ENCODE peak calls at places on chromosomes 16 and 17, in four cellular contexts. I, Z, G and F are unnamed samples.

GRCh38 chr17:49862781-49863331 is 15.0 kb upstream of the TAC4 start:
- DNase-seq in Z (peak), G (no peak), I (no peak), F (no peak)

GRCh38 chr16:8568231-8568617 is 22.1 kb downstream of the TMEM114 start:
- DNase-seq in G (no peak), I (no peak), Z (no peak), F (no peak)

GRCh38 chr16:67675579-67675935 is 8.9 kb downstream of the C16orf86 start:
- DNase-seq in Z (no peak), G (no peak), I (no peak), F (no peak)

GRCh38 chr17:83151442-83152220 is 72.2 kb downstream of the METRNL start:
- DNase-seq in I (no peak), Z (peak), G (no peak), F (no peak)

GRCh38 chr16:82657239-82657638 is 30.5 kb downstream of the CDH13 start:
- DNase-seq in Z (no peak), G (no peak), I (no peak), F (no peak)

GRCh38 chr17:83014297-83014696 is 65.1 kb upstream of the METRNL start:
- DNase-seq in Z (peak), G (no peak), I (no peak), F (no peak)

GRCh38 chr17:76909971-76910760 is 42.0 kb downstream of the MGAT5B start:
- DNase-seq in Z (peak), I (no peak), G (peak), F (no peak)

GRCh38 chr16:71637398-71637797 is 11.4 kb downstream of the MARVELD3 start:
- DNase-seq in Z (peak), I (no peak), G (no peak), F (no peak)

GRCh38 chr16:68257906-68258800 is 6.2 kb upstream of the SLC7A6 start:
- DNase-seq in G (no peak), Z (peak), I (no peak), F (no peak)

GRCh38 chr16:30491744-30492308 is 19.3 kb downstream of the ITGAL start:
- DNase-seq in Z (no peak), G (no peak), I (no peak), F (peak)

GRCh38 chr17:62109378-62109902 is 44.4 kb upstream of the MED13 start:
- DNase-seq in G (peak), I (peak), Z (peak), F (peak)

GRCh38 chr16:48960830-48961229 is 320.8 kb downstream of the CBLN1 start:
- DNase-seq in G (no peak), I (no peak), Z (no peak), F (no peak)

GRCh38 chr17:46903762-46904672 is 18.9 kb upstream of the GOSR2 start:
- DNase-seq in G (no peak), I (no peak), Z (no peak), F (no peak)

GRCh38 chr16:67779256-67780014 is 26.9 kb downstream of the RANBP10 start:
- DNase-seq in Z (no peak), G (no peak), I (no peak), F (no peak)

GRCh38 chr17:8041980-8042379 is 3.1 kb downstream of the ALOX15B start:
- DNase-seq in I (no peak), Z (no peak), G (no peak), F (no peak)